ENCODE peak calls at places on chromosome 6, in seven cellular contexts. One of them, this sample, is unnamed.

GRCh38 chr6:36358235-36358915 is 21.7 kb upstream of the BNIP5 start:
- DNase-seq in mesendoderm: no peak
- DNase-seq in cardiac muscle cell: peak; percentile 94
- DNase-seq in H9: no peak
- DNase-seq in CD4-positive, alpha-beta T cell: no peak
- DNase-seq in mammary epithelial cell: no peak
- DNase-seq in GM23338: no peak
- DNase-seq in this sample: no peak

GRCh38 chr6:35448191-35448590 is 3.9 kb upstream of the FANCE start:
- DNase-seq in cardiac muscle cell: no peak
- DNase-seq in mesendoderm: no peak
- DNase-seq in GM23338: no peak
- DNase-seq in H9: no peak
- DNase-seq in mammary epithelial cell: no peak
- DNase-seq in CD4-positive, alpha-beta T cell: no peak
- DNase-seq in this sample: no peak

GRCh38 chr6:14454467-14454763 is 336.8 kb downstream of the CD83 start:
- DNase-seq in cardiac muscle cell: no peak
- DNase-seq in GM23338: no peak
- DNase-seq in H9: no peak
- DNase-seq in mammary epithelial cell: no peak
- DNase-seq in mesendoderm: no peak
- DNase-seq in CD4-positive, alpha-beta T cell: peak; percentile 6
- DNase-seq in this sample: no peak

GRCh38 chr6:14086701-14087100 is 30.9 kb upstream of the CD83 start:
- DNase-seq in cardiac muscle cell: no peak
- DNase-seq in H9: no peak
- DNase-seq in GM23338: no peak
- DNase-seq in mesendoderm: no peak
- DNase-seq in CD4-positive, alpha-beta T cell: no peak
- DNase-seq in mammary epithelial cell: no peak
- DNase-seq in this sample: no peak

GRCh38 chr6:109979033-109979921 is 1.2 kb downstream of the GPR6 start:
- DNase-seq in mesendoderm: no peak
- DNase-seq in GM23338: peak; percentile 53
- DNase-seq in mammary epithelial cell: no peak
- DNase-seq in cardiac muscle cell: no peak
- DNase-seq in H9: peak; percentile 53
- DNase-seq in CD4-positive, alpha-beta T cell: no peak
- DNase-seq in this sample: no peak

GRCh38 chr6:108588586-108588985 is 27.9 kb downstream of the FOXO3 start:
- DNase-seq in cardiac muscle cell: peak; percentile 68
- DNase-seq in H9: no peak
- DNase-seq in mesendoderm: peak; percentile 68
- DNase-seq in mammary epithelial cell: peak; percentile 54
- DNase-seq in CD4-positive, alpha-beta T cell: no peak
- DNase-seq in GM23338: peak; percentile 34
- DNase-seq in this sample: no peak

GRCh38 chr6:142947702-142948480 is 2.9 kb upstream of the HIVEP2 start:
- DNase-seq in cardiac muscle cell: no peak
- DNase-seq in mesendoderm: no peak
- DNase-seq in GM23338: no peak
- DNase-seq in mammary epithelial cell: no peak
- DNase-seq in H9: no peak
- DNase-seq in CD4-positive, alpha-beta T cell: peak; percentile 11
- DNase-seq in this sample: no peak

GRCh38 chr6:25331085-25331685 is 52.0 kb downstream of the CARMIL1 start:
- DNase-seq in CD4-positive, alpha-beta T cell: no peak
- DNase-seq in mammary epithelial cell: no peak
- DNase-seq in mesendoderm: no peak
- DNase-seq in H9: no peak
- DNase-seq in GM23338: no peak
- DNase-seq in cardiac muscle cell: no peak
- DNase-seq in this sample: no peak

GRCh38 chr6:51384736-51385135 is 566.1 kb downstream of the TFAP2B start:
- DNase-seq in mesendoderm: no peak
- DNase-seq in mammary epithelial cell: no peak
- DNase-seq in GM23338: no peak
- DNase-seq in CD4-positive, alpha-beta T cell: no peak
- DNase-seq in cardiac muscle cell: no peak
- DNase-seq in H9: no peak
- DNase-seq in this sample: no peak

GRCh38 chr6:134945045-134945444 is 4.9 kb downstream of the ALDH8A1 start:
- DNase-seq in CD4-positive, alpha-beta T cell: no peak
- DNase-seq in GM23338: no peak
- DNase-seq in mammary epithelial cell: no peak
- DNase-seq in cardiac muscle cell: no peak
- DNase-seq in mesendoderm: no peak
- DNase-seq in H9: no peak
- DNase-seq in this sample: no peak

GRCh38 chr6:4253604-4254211 is 118.3 kb upstream of the ECI2 start:
- DNase-seq in mammary epithelial cell: peak; percentile 39
- DNase-seq in cardiac muscle cell: peak; percentile 86
- DNase-seq in CD4-positive, alpha-beta T cell: no peak
- DNase-seq in GM23338: no peak
- DNase-seq in mesendoderm: no peak
- DNase-seq in H9: no peak
- DNase-seq in this sample: no peak

GRCh38 chr6:131846905-131847304 is 39.1 kb downstream of the ENPP1 start:
- DNase-seq in GM23338: no peak
- DNase-seq in H9: no peak
- DNase-seq in mammary epithelial cell: no peak
- DNase-seq in mesendoderm: no peak
- DNase-seq in cardiac muscle cell: no peak
- DNase-seq in CD4-positive, alpha-beta T cell: no peak
- DNase-seq in this sample: no peak

GRCh38 chr6:126516411-126516810 is 176.5 kb downstream of the CENPW start:
- DNase-seq in mesendoderm: no peak
- DNase-seq in cardiac muscle cell: no peak
- DNase-seq in H9: no peak
- DNase-seq in CD4-positive, alpha-beta T cell: no peak
- DNase-seq in GM23338: no peak
- DNase-seq in mammary epithelial cell: no peak
- DNase-seq in this sample: no peak

GRCh38 chr6:43774776-43775583 is 5.0 kb downstream of the VEGFA start:
- DNase-seq in CD4-positive, alpha-beta T cell: peak; percentile 48
- DNase-seq in GM23338: peak; percentile 96
- DNase-seq in H9: peak; percentile 86
- DNase-seq in cardiac muscle cell: peak; percentile 81
- DNase-seq in mammary epithelial cell: peak; percentile 69
- DNase-seq in mesendoderm: peak; percentile 80
- DNase-seq in this sample: peak; percentile 78

GRCh38 chr6:16559091-16559490 is 202.2 kb downstream of the ATXN1 start:
- DNase-seq in H9: no peak
- DNase-seq in GM23338: no peak
- DNase-seq in CD4-positive, alpha-beta T cell: no peak
- DNase-seq in cardiac muscle cell: no peak
- DNase-seq in mammary epithelial cell: no peak
- DNase-seq in mesendoderm: no peak
- DNase-seq in this sample: no peak

GRCh38 chr6:107713214-107713962 is 110.7 kb downstream of the SCML4 start:
- DNase-seq in CD4-positive, alpha-beta T cell: no peak
- DNase-seq in GM23338: no peak
- DNase-seq in mammary epithelial cell: no peak
- DNase-seq in mesendoderm: no peak
- DNase-seq in cardiac muscle cell: no peak
- DNase-seq in H9: no peak
- DNase-seq in this sample: no peak

GRCh38 chr6:148984516-148985056 is 237.8 kb downstream of the UST start:
- DNase-seq in CD4-positive, alpha-beta T cell: no peak
- DNase-seq in mammary epithelial cell: no peak
- DNase-seq in H9: no peak
- DNase-seq in GM23338: no peak
- DNase-seq in mesendoderm: no peak
- DNase-seq in cardiac muscle cell: no peak
- DNase-seq in this sample: no peak

GRCh38 chr6:8499540-8499939 is 64.2 kb upstream of the SLC35B3 start:
- DNase-seq in cardiac muscle cell: peak; percentile 1
- DNase-seq in mesendoderm: peak; percentile 22
- DNase-seq in CD4-positive, alpha-beta T cell: no peak
- DNase-seq in H9: no peak
- DNase-seq in mammary epithelial cell: peak; percentile 5
- DNase-seq in GM23338: peak; percentile 50
- DNase-seq in this sample: no peak

GRCh38 chr6:79240509-79240908 is 6.0 kb upstream of the HMGN3 start:
- DNase-seq in CD4-positive, alpha-beta T cell: no peak
- DNase-seq in mammary epithelial cell: peak; percentile 35
- DNase-seq in cardiac muscle cell: peak; percentile 52
- DNase-seq in mesendoderm: no peak
- DNase-seq in H9: no peak
- DNase-seq in GM23338: no peak
- DNase-seq in this sample: no peak

GRCh38 chr6:33693186-33694158 is 18.0 kb downstream of the UQCC2 start:
- DNase-seq in cardiac muscle cell: no peak
- DNase-seq in GM23338: no peak
- DNase-seq in H9: no peak
- DNase-seq in mesendoderm: no peak
- DNase-seq in CD4-positive, alpha-beta T cell: no peak
- DNase-seq in mammary epithelial cell: no peak
- DNase-seq in this sample: no peak

GRCh38 chr6:139137716-139138115 is 2.8 kb downstream of the HECA start:
- DNase-seq in mammary epithelial cell: no peak
- DNase-seq in CD4-positive, alpha-beta T cell: no peak
- DNase-seq in GM23338: no peak
- DNase-seq in H9: no peak
- DNase-seq in cardiac muscle cell: no peak
- DNase-seq in mesendoderm: no peak
- DNase-seq in this sample: no peak
- H3K27me3 ChIP-seq in mammary epithelial cell: no peaks in the 10 kb centered on the region
- H3K27me3 ChIP-seq in CD4-positive, alpha-beta T cell: no peaks in the 10 kb centered on the region
- H3K27me3 ChIP-seq in GM23338: peaks cover 7% of the 10 kb centered on the region
- H3K27me3 ChIP-seq in H9: no peaks in the 10 kb centered on the region
- H3K27me3 ChIP-seq in cardiac muscle cell: no peaks in the 10 kb centered on the region
- H3K27me3 ChIP-seq in mesendoderm: no peaks in the 10 kb centered on the region
- H3K27me3 ChIP-seq in this sample: no peaks in the 10 kb centered on the region

GRCh38 chr6:165987483-165988305 is 180.0 kb downstream of the TBXT start:
- DNase-seq in GM23338: peak; percentile 81
- DNase-seq in mammary epithelial cell: peak; percentile 0
- DNase-seq in CD4-positive, alpha-beta T cell: no peak
- DNase-seq in cardiac muscle cell: peak; percentile 96
- DNase-seq in H9: peak; percentile 71
- DNase-seq in mesendoderm: peak; percentile 76
- DNase-seq in this sample: no peak

GRCh38 chr6:165988306-165988756 is 179.3 kb downstream of the TBXT start:
- DNase-seq in GM23338: peak; percentile 74
- DNase-seq in mammary epithelial cell: no peak
- DNase-seq in cardiac muscle cell: no peak
- DNase-seq in CD4-positive, alpha-beta T cell: no peak
- DNase-seq in mesendoderm: peak; percentile 41
- DNase-seq in H9: no peak
- DNase-seq in this sample: no peak

GRCh38 chr6:165985281-165985925 is 182.2 kb downstream of the TBXT start:
- DNase-seq in mammary epithelial cell: no peak
- DNase-seq in H9: no peak
- DNase-seq in GM23338: no peak
- DNase-seq in cardiac muscle cell: no peak
- DNase-seq in CD4-positive, alpha-beta T cell: no peak
- DNase-seq in mesendoderm: no peak
- DNase-seq in this sample: no peak

GRCh38 chr6:165985926-165986646 is 181.6 kb downstream of the TBXT start:
- DNase-seq in CD4-positive, alpha-beta T cell: no peak
- DNase-seq in mammary epithelial cell: no peak
- DNase-seq in mesendoderm: peak; percentile 59
- DNase-seq in GM23338: peak; percentile 71
- DNase-seq in cardiac muscle cell: peak; percentile 32
- DNase-seq in H9: no peak
- DNase-seq in this sample: no peak

GRCh38 chr6:165986647-165987482 is 180.8 kb downstream of the TBXT start:
- DNase-seq in mesendoderm: peak; percentile 41
- DNase-seq in CD4-positive, alpha-beta T cell: no peak
- DNase-seq in mammary epithelial cell: no peak
- DNase-seq in cardiac muscle cell: peak; percentile 67
- DNase-seq in H9: no peak
- DNase-seq in GM23338: peak; percentile 68
- DNase-seq in this sample: no peak
- H3K27me3 ChIP-seq in mesendoderm: peaks cover 51% of the 10 kb centered on the region
- H3K27me3 ChIP-seq in CD4-positive, alpha-beta T cell: peaks cover 9% of the 10 kb centered on the region
- H3K27me3 ChIP-seq in mammary epithelial cell: no peaks in the 10 kb centered on the region
- H3K27me3 ChIP-seq in cardiac muscle cell: peaks cover 100% of the 10 kb centered on the region
- H3K27me3 ChIP-seq in H9: peaks cover 67% of the 10 kb centered on the region
- H3K27me3 ChIP-seq in GM23338: peaks cover 99% of the 10 kb centered on the region
- H3K27me3 ChIP-seq in this sample: peaks cover 46% of the 10 kb centered on the region

GRCh38 chr6:170143401-170144150 is 147.3 kb downstream of the DLL1 start:
- DNase-seq in GM23338: no peak
- DNase-seq in mesendoderm: no peak
- DNase-seq in cardiac muscle cell: no peak
- DNase-seq in mammary epithelial cell: no peak
- DNase-seq in H9: no peak
- DNase-seq in CD4-positive, alpha-beta T cell: no peak
- DNase-seq in this sample: no peak
- H3K27me3 ChIP-seq in GM23338: no peaks in the 10 kb centered on the region
- H3K27me3 ChIP-seq in mesendoderm: no peaks in the 10 kb centered on the region
- H3K27me3 ChIP-seq in cardiac muscle cell: no peaks in the 10 kb centered on the region
- H3K27me3 ChIP-seq in mammary epithelial cell: no peaks in the 10 kb centered on the region
- H3K27me3 ChIP-seq in H9: no peaks in the 10 kb centered on the region
- H3K27me3 ChIP-seq in CD4-positive, alpha-beta T cell: no peaks in the 10 kb centered on the region
- H3K27me3 ChIP-seq in this sample: peaks cover 10% of the 10 kb centered on the region

DNA sequence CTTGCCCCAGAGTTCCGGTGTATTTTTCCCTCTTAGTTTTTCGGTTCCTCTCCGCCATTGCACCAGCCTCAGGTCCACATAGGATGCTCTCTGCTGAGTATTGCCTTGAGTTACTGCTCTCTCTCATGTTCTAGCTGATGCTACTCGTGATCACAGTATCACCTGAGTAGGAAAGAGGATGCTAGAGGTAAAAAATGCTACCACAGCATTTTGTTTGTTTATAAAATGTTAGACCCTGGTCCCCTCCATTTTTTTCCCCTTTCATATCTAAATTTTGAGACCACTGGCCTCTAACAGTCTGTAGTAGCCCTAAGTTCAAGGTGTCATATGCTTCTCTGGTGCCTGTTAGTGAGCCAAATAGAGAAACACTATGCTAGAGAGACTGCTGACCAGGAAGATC is 175.5 kb downstream of the OR2B2 start:
- DNase-seq in mesendoderm: no peak
- DNase-seq in mammary epithelial cell: no peak
- DNase-seq in cardiac muscle cell: no peak
- DNase-seq in H9: no peak
- DNase-seq in GM23338: no peak
- DNase-seq in CD4-positive, alpha-beta T cell: no peak
- DNase-seq in this sample: no peak
- H3K27me3 ChIP-seq in mesendoderm: no peaks in the 10 kb centered on the region
- H3K27me3 ChIP-seq in mammary epithelial cell: no peaks in the 10 kb centered on the region
- H3K27me3 ChIP-seq in cardiac muscle cell: no peaks in the 10 kb centered on the region
- H3K27me3 ChIP-seq in H9: no peaks in the 10 kb centered on the region
- H3K27me3 ChIP-seq in GM23338: peaks cover 20% of the 10 kb centered on the region
- H3K27me3 ChIP-seq in CD4-positive, alpha-beta T cell: peaks cover 5% of the 10 kb centered on the region
- H3K27me3 ChIP-seq in this sample: no peaks in the 10 kb centered on the region

GRCh38 chr6:54893818-54894217 is 47.2 kb downstream of the FAM83B start:
- DNase-seq in GM23338: no peak
- DNase-seq in cardiac muscle cell: no peak
- DNase-seq in CD4-positive, alpha-beta T cell: no peak
- DNase-seq in mesendoderm: no peak
- DNase-seq in H9: no peak
- DNase-seq in mammary epithelial cell: no peak
- DNase-seq in this sample: no peak
- H3K27me3 ChIP-seq in GM23338: no peaks in the 10 kb centered on the region
- H3K27me3 ChIP-seq in cardiac muscle cell: no peaks in the 10 kb centered on the region
- H3K27me3 ChIP-seq in CD4-positive, alpha-beta T cell: no peaks in the 10 kb centered on the region
- H3K27me3 ChIP-seq in mesendoderm: no peaks in the 10 kb centered on the region
- H3K27me3 ChIP-seq in H9: no peaks in the 10 kb centered on the region
- H3K27me3 ChIP-seq in mammary epithelial cell: no peaks in the 10 kb centered on the region
- H3K27me3 ChIP-seq in this sample: no peaks in the 10 kb centered on the region

GRCh38 chr6:39061182-39061581 is 12.6 kb downstream of the GLP1R start:
- DNase-seq in mesendoderm: no peak
- DNase-seq in cardiac muscle cell: no peak
- DNase-seq in H9: no peak
- DNase-seq in mammary epithelial cell: no peak
- DNase-seq in CD4-positive, alpha-beta T cell: no peak
- DNase-seq in GM23338: no peak
- DNase-seq in this sample: no peak
- H3K27me3 ChIP-seq in mesendoderm: no peaks in the 10 kb centered on the region
- H3K27me3 ChIP-seq in cardiac muscle cell: no peaks in the 10 kb centered on the region
- H3K27me3 ChIP-seq in H9: no peaks in the 10 kb centered on the region
- H3K27me3 ChIP-seq in mammary epithelial cell: no peaks in the 10 kb centered on the region
- H3K27me3 ChIP-seq in CD4-positive, alpha-beta T cell: no peaks in the 10 kb centered on the region
- H3K27me3 ChIP-seq in GM23338: no peaks in the 10 kb centered on the region
- H3K27me3 ChIP-seq in this sample: no peaks in the 10 kb centered on the region

This sample was measured in HL-60.